ENCODE peak calls at places on chromosomes 7 and 10, in seven cellular contexts. I is HCT116, L is spleen, C is endothelial cell of umbilical vein, U is ovary, K is Peyer's patch, X is heart left ventricle. A is an unnamed sample.

GRCh38 chr10:122829454-122829853 is 16.2 kb downstream of the CUZD1 start:
- DNase-seq in I (no peak), L (no peak), C (no peak), U (no peak), K (no peak), X (no peak), A (no peak)

GRCh38 chr7:77415822-77416620 is at the start of gene GSAP:
- DNase-seq in I (no peak), L (peak), C (peak), U (peak), K (peak), X (peak), A (no peak)

GRCh38 chr7:142853739-142854504 is 954 bp upstream of the EPHB6 start:
- DNase-seq in I (peak), L (peak), C (peak), U (peak), K (peak), X (peak), A (peak)

GRCh38 chr7:69782917-69783684 is 184.8 kb downstream of the AUTS2 start:
- DNase-seq in I (no peak), L (no peak), C (no peak), U (peak), K (peak), X (peak), A (no peak)

GRCh38 chr7:132771301-132771730 is 195.0 kb upstream of the PLXNA4 start:
- DNase-seq in I (no peak), L (no peak), C (no peak), U (no peak), K (no peak), X (no peak), A (no peak)

GRCh38 chr7:104469135-104469820 is 140.9 kb downstream of the LHFPL3 start:
- DNase-seq in I (no peak), L (no peak), C (no peak), U (no peak), K (no peak), X (no peak), A (no peak)

GRCh38 chr10:121812031-121812430 is 115.8 kb downstream of the ATE1 start:
- DNase-seq in I (no peak), L (no peak), C (no peak), U (no peak), K (no peak), X (no peak), A (no peak)

GRCh38 chr10:51031995-51032394 is 42.3 kb upstream of the PRKG1 start:
- DNase-seq in I (no peak), L (no peak), C (no peak), U (no peak), K (no peak), X (no peak), A (no peak)

GRCh38 chr7:35035511-35035921 is 1.8 kb downstream of the DPY19L1 start:
- DNase-seq in I (peak), L (no peak), C (peak), U (no peak), K (peak), X (no peak), A (peak)

GRCh38 chr10:77970869-77971803 is 44.6 kb upstream of the DLG5 start:
- DNase-seq in I (no peak), L (peak), C (peak), U (peak), K (peak), X (peak), A (peak)

GRCh38 chr7:82305347-82306005 is 138.1 kb downstream of the CACNA2D1 start:
- DNase-seq in I (no peak), L (no peak), C (no peak), U (no peak), K (no peak), X (no peak), A (no peak)

GRCh38 chr10:51895209-51895608 is 195.8 kb upstream of the CSTF2T start:
- DNase-seq in I (no peak), L (no peak), C (no peak), U (peak), K (peak), X (peak), A (no peak)

GRCh38 chr10:71597821-71598498 is 121.6 kb downstream of the C10orf105 start:
- DNase-seq in I (no peak), L (peak), C (no peak), U (peak), K (peak), X (no peak), A (peak)

GRCh38 chr7:113198226-113198625 is 79.9 kb upstream of the SMIM30 start:
- DNase-seq in I (no peak), L (no peak), C (no peak), U (no peak), K (no peak), X (no peak), A (no peak)

GRCh38 chr7:106215868-106216516 is 68.8 kb downstream of the NAMPT start:
- DNase-seq in I (no peak), L (no peak), C (no peak), U (no peak), K (no peak), X (no peak), A (no peak)

GRCh38 chr7:77759294-77759889 is 38.8 kb downstream of the TMEM60 start:
- DNase-seq in I (peak), L (no peak), C (peak), U (peak), K (peak), X (peak), A (peak)

GRCh38 chr10:91206427-91206826 is 14.0 kb upstream of the PCGF5 start:
- DNase-seq in I (no peak), L (no peak), C (no peak), U (no peak), K (no peak), X (no peak), A (peak)

GRCh38 chr7:114802628-114803027 is 119.3 kb upstream of the MDFIC start:
- DNase-seq in I (no peak), L (no peak), C (no peak), U (no peak), K (no peak), X (no peak), A (no peak)

GRCh38 chr10:4191894-4192293 is 406.9 kb upstream of the KLF6 start:
- DNase-seq in I (no peak), L (no peak), C (no peak), U (no peak), K (no peak), X (no peak), A (no peak)

GRCh38 chr10:116408716-116409115 is 18.9 kb upstream of the PNLIPRP3 start:
- DNase-seq in I (no peak), L (no peak), C (no peak), U (no peak), K (no peak), X (no peak), A (no peak)

GRCh38 chr10:122504551-122504950 is 43.2 kb downstream of the HTRA1 start:
- DNase-seq in I (no peak), L (no peak), C (peak), U (peak), K (peak), X (peak), A (no peak)

GRCh38 chr10:34704526-34705184 is 110.4 kb downstream of the PARD3 start:
- DNase-seq in I (no peak), L (no peak), C (no peak), U (no peak), K (no peak), X (no peak), A (no peak)

GRCh38 chr7:88688222-88688621 is 71.3 kb upstream of the ZNF804B start:
- DNase-seq in I (no peak), L (no peak), C (no peak), U (no peak), K (no peak), X (no peak), A (no peak)

GRCh38 chr7:112575864-112576263 is 95.1 kb downstream of the LSMEM1 start:
- DNase-seq in I (no peak), L (no peak), C (no peak), U (no peak), K (no peak), X (no peak), A (peak)

GRCh38 chr7:76225379-76225778 is 23.7 kb downstream of the SRRM3 start:
- DNase-seq in I (no peak), L (no peak), C (peak), U (no peak), K (no peak), X (no peak), A (no peak)

GRCh38 chr10:121179006-121179405 is 327.8 kb downstream of the WDR11 start:
- DNase-seq in I (no peak), L (no peak), C (no peak), U (no peak), K (no peak), X (no peak), A (no peak)

GRCh38 chr7:73438547-73439245 is 5.1 kb downstream of the FZD9 start:
- DNase-seq in I (no peak), L (no peak), C (no peak), U (no peak), K (no peak), X (no peak), A (no peak)

GRCh38 chr7:73437091-73437490 is 3.5 kb downstream of the FZD9 start:
- DNase-seq in I (no peak), L (no peak), C (no peak), U (no peak), K (no peak), X (no peak), A (no peak)

GRCh38 chr7:73437699-73438416 is 4.3 kb downstream of the FZD9 start:
- DNase-seq in I (no peak), L (peak), C (no peak), U (no peak), K (no peak), X (no peak), A (no peak)

GRCh38 chr7:73436031-73436929 is 2.7 kb downstream of the FZD9 start:
- DNase-seq in I (no peak), L (no peak), C (no peak), U (no peak), K (no peak), X (no peak), A (peak)

DNA sequence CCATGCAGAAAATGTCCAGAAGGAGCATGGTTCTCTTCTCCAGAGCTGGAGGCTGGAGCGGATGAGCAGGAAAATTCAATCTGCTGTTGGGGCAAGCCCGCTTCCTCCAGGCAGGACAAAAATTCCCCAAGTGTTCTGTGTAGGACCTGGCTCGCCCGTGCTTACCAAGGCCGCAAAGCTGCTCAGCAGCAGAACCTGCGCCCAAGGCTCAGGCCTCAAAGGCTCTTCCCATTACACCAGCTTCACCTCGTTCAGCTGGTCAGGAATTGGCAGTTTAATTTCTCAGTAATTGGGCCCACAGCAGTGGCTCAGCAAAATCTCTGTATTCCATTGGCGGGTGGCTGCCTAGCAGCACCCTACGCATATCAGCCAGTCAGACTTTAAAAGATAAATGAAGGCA is 5.7 kb downstream of the FZD9 start:
- DNase-seq in I (no peak), L (no peak), C (no peak), U (no peak), K (no peak), X (no peak), A (no peak)
- TF ChIP-seq POLR2A in I (no peak), L (no peak), C (no peak), U (no peak), K (no peak), X (no peak), A (no peak)

DNA sequence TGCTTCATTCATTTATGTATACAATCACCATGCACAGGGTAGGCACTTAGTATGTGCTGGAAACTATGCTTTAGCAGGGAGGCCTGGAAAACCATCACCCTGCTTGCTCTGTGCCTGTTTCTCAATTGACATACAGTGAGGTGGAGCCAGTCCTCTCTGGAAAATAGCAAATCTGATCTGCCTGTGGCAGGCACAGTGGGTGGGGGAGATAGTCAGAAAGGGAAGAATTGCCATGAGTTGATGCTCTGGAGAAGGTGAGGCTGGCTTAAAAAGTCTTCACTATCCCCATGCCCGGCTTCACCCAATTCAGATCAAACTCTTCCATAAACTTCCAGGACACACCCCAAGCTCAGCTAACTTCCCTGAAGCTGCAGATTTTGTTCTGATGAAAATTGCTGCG is 84.8 kb downstream of the ANK3 start:
- DNase-seq in I (no peak), L (no peak), C (no peak), U (no peak), K (no peak), X (no peak), A (no peak)
- TF ChIP-seq POLR2A in I (no peak), L (no peak), C (no peak), U (no peak), K (no peak), X (no peak), A (no peak)

GRCh38 chr7:27185013-27185707 is at the start of gene HOXA11:
- DNase-seq in I (no peak), L (peak), C (peak), U (no peak), K (peak), X (no peak), A (no peak)
- TF ChIP-seq POLR2A in I (peak), L (no peak), C (peak), U (no peak), K (no peak), X (no peak), A (no peak)

GRCh38 chr10:21888959-21889358 is 114.6 kb downstream of the DNAJC1 start:
- DNase-seq in I (no peak), L (no peak), C (no peak), U (no peak), K (no peak), X (no peak), A (no peak)
- TF ChIP-seq POLR2A in I (no peak), L (no peak), C (no peak), U (no peak), K (no peak), X (no peak), A (no peak)

GRCh38 chr10:32004161-32004591 is 52.0 kb downstream of the KIF5B start:
- DNase-seq in I (no peak), L (peak), C (no peak), U (no peak), K (peak), X (peak), A (peak)

GRCh38 chr10:32005050-32005449 is 51.2 kb downstream of the KIF5B start:
- DNase-seq in I (peak), L (no peak), C (peak), U (no peak), K (peak), X (no peak), A (peak)

DNA sequence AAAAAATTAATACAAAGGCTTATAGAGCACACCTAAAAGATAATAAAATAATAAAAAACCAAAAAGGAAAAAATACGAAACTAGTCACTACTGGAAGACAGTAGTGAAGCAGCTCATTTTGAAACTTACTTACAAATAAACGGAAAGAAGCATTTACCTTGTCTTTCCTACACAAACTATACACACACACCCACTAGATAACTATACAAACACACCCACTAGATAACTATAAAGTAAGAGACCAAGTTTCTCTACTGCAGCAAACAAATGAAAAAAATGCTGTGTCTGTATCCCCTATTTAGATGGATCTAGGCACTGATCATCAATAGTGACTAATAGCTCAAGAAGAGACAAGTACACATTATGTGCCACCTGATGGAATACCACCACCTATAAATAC is 49.2 kb downstream of the KIF5B start:
- DNase-seq in I (no peak), L (no peak), C (no peak), U (no peak), K (no peak), X (no peak), A (no peak)
- TF ChIP-seq POLR2A in I (no peak), L (no peak), C (no peak), U (no peak), K (no peak), X (no peak), A (no peak)

DNA sequence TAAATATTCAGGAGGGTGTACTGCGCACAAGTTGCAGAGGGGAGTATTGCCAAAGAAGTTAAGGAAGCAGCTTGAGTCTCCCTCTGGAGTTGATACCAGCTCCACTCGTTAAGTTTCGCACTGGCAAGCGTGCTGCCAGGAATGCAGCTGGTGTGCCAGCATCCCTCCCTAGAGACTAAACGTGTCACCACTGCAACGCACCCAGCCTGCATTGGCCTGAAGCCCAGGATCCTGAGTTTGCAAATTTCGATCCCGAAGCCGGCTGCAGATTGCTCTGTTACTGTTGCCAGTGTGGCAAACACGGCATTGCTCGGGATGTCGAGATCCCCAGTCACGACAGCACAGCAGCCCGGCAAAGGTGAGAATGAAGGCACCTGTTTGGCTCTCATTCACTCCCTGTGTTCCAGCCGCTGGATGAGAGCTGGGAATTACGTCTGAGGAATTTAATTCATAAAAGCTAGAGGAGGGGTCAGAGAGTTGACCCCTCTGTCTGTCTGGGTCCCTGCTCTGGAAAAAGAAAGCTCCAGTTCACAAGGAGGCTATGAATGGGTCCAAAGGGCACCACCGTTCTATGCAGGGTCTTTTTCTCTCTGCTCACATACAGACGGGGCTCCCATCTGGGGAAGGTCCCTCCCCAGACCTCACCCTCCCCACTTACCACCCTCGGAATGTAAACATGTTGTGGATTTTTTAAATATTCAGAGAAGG is 61.0 kb downstream of the NRP1 start:
- DNase-seq in I (no peak), L (no peak), C (peak), U (peak), K (peak), X (peak), A (peak)
- TF ChIP-seq POLR2A in I (no peak), L (no peak), C (peak), U (no peak), K (no peak), X (no peak), A (no peak)

DNA sequence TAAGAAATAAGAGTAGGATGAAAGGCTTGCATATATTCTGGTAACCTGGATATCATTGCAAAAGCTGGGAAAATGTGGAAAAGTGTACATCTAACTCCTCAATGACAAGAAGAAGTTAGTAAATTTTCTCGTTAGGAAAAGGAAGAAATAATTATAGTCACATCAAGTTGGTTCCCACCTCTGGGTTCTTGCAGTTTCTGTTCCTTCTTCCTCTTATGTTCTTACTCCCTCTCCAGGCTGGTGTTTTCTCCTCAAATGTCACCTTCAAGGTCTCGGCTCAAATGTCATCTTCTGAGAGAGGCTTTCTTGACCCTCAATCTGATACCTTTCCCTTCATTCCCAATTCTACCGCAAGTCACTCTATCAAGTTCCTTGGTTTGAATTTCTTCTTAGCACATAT is 64.4 kb downstream of the ENTPD1 start:
- DNase-seq in I (no peak), L (no peak), C (no peak), U (no peak), K (no peak), X (no peak), A (no peak)
- TF ChIP-seq POLR2A in I (no peak), L (no peak), C (no peak), U (no peak), K (no peak), X (no peak), A (no peak)

GRCh38 chr10:31030800-31031199 is 865 bp downstream of the ZNF438 start:
- DNase-seq in I (no peak), L (no peak), C (peak), U (no peak), K (no peak), X (no peak), A (no peak)

GRCh38 chr10:31032515-31033132 is 959 bp upstream of the ZNF438 start:
- DNase-seq in I (no peak), L (peak), C (no peak), U (peak), K (peak), X (no peak), A (no peak)

GRCh38 chr10:31030216-31030615 is 1.4 kb downstream of the ZNF438 start:
- DNase-seq in I (no peak), L (no peak), C (peak), U (no peak), K (no peak), X (no peak), A (no peak)

GRCh38 chr10:31031666-31032514 is at the start of gene ZNF438:
- DNase-seq in I (peak), L (peak), C (peak), U (peak), K (peak), X (peak), A (peak)

GRCh38 chr10:31031205-31031665 is 430 bp downstream of the ZNF438 start:
- DNase-seq in I (no peak), L (no peak), C (no peak), U (no peak), K (no peak), X (no peak), A (no peak)
- TF ChIP-seq POLR2A in I (no peak), L (no peak), C (no peak), U (no peak), K (no peak), X (no peak), A (no peak)